ENCODE peak calls at places on chromosome 22, in five cellular contexts. One of them, this sample, is unnamed.

GRCh38 chr22:19940536-19941364 is 822 bp upstream of the COMT start:
- DNase-seq in stimulated activated CD4-positive, alpha-beta T cell treated with anti-CD3 and anti-CD28 coated beads, Interleukin-4, amount 100 ng/mL, for 48 hours: no peak
- DNase-seq in lung: no peak
- DNase-seq in A172: no peak
- DNase-seq in endothelial cell: no peak
- DNase-seq in this sample: peak

GRCh38 chr22:31089101-31090100 is 8.3 kb downstream of the SMTN start:
- DNase-seq in endothelial cell: peak
- DNase-seq in stimulated activated CD4-positive, alpha-beta T cell treated with anti-CD3 and anti-CD28 coated beads, Interleukin-4, amount 100 ng/mL, for 48 hours: no peak
- DNase-seq in lung: no peak
- DNase-seq in A172: no peak
- DNase-seq in this sample: peak

GRCh38 chr22:45475876-45476514 is 26.7 kb upstream of the FBLN1 start:
- DNase-seq in endothelial cell: no peak
- DNase-seq in A172: no peak
- DNase-seq in lung: no peak
- DNase-seq in stimulated activated CD4-positive, alpha-beta T cell treated with anti-CD3 and anti-CD28 coated beads, Interleukin-4, amount 100 ng/mL, for 48 hours: no peak
- DNase-seq in this sample: no peak

GRCh38 chr22:39454385-39454871 is 2.4 kb upstream of the MGAT3 start:
- DNase-seq in A172: peak
- DNase-seq in stimulated activated CD4-positive, alpha-beta T cell treated with anti-CD3 and anti-CD28 coated beads, Interleukin-4, amount 100 ng/mL, for 48 hours: no peak
- DNase-seq in endothelial cell: no peak
- DNase-seq in lung: no peak
- DNase-seq in this sample: no peak

GRCh38 chr22:40263191-40263590 is 83.1 kb upstream of the ADSL start:
- DNase-seq in lung: no peak
- DNase-seq in A172: peak
- DNase-seq in endothelial cell: peak
- DNase-seq in stimulated activated CD4-positive, alpha-beta T cell treated with anti-CD3 and anti-CD28 coated beads, Interleukin-4, amount 100 ng/mL, for 48 hours: no peak
- DNase-seq in this sample: no peak

GRCh38 chr22:45842141-45842831 is 134.7 kb downstream of the WNT7B start:
- DNase-seq in endothelial cell: no peak
- DNase-seq in lung: no peak
- DNase-seq in A172: no peak
- DNase-seq in stimulated activated CD4-positive, alpha-beta T cell treated with anti-CD3 and anti-CD28 coated beads, Interleukin-4, amount 100 ng/mL, for 48 hours: no peak
- DNase-seq in this sample: no peak

GRCh38 chr22:19239464-19239863 is 52.1 kb downstream of the CLTCL1 start:
- DNase-seq in lung: no peak
- DNase-seq in endothelial cell: no peak
- DNase-seq in A172: no peak
- DNase-seq in stimulated activated CD4-positive, alpha-beta T cell treated with anti-CD3 and anti-CD28 coated beads, Interleukin-4, amount 100 ng/mL, for 48 hours: no peak
- DNase-seq in this sample: no peak

GRCh38 chr22:37569009-37569920 is 9.0 kb downstream of the CDC42EP1 start:
- DNase-seq in lung: peak
- DNase-seq in endothelial cell: no peak
- DNase-seq in A172: no peak
- DNase-seq in stimulated activated CD4-positive, alpha-beta T cell treated with anti-CD3 and anti-CD28 coated beads, Interleukin-4, amount 100 ng/mL, for 48 hours: no peak
- DNase-seq in this sample: no peak

GRCh38 chr22:23496445-23496833 is 83.7 kb downstream of the IGLL1 start:
- DNase-seq in stimulated activated CD4-positive, alpha-beta T cell treated with anti-CD3 and anti-CD28 coated beads, Interleukin-4, amount 100 ng/mL, for 48 hours: no peak
- DNase-seq in endothelial cell: no peak
- DNase-seq in lung: no peak
- DNase-seq in A172: no peak
- DNase-seq in this sample: no peak

GRCh38 chr22:41822289-41823057 is 10.4 kb upstream of the SREBF2 start:
- DNase-seq in endothelial cell: no peak
- DNase-seq in lung: no peak
- DNase-seq in stimulated activated CD4-positive, alpha-beta T cell treated with anti-CD3 and anti-CD28 coated beads, Interleukin-4, amount 100 ng/mL, for 48 hours: no peak
- DNase-seq in A172: peak
- DNase-seq in this sample: peak

GRCh38 chr22:28299760-28300159 is 379.9 kb downstream of the TTC28 start:
- DNase-seq in lung: no peak
- DNase-seq in endothelial cell: no peak
- DNase-seq in stimulated activated CD4-positive, alpha-beta T cell treated with anti-CD3 and anti-CD28 coated beads, Interleukin-4, amount 100 ng/mL, for 48 hours: no peak
- DNase-seq in A172: no peak
- DNase-seq in this sample: peak

GRCh38 chr22:37581534-37581933 is 1.6 kb upstream of the LGALS2 start:
- DNase-seq in stimulated activated CD4-positive, alpha-beta T cell treated with anti-CD3 and anti-CD28 coated beads, Interleukin-4, amount 100 ng/mL, for 48 hours: no peak
- DNase-seq in A172: peak
- DNase-seq in lung: peak
- DNase-seq in endothelial cell: no peak
- DNase-seq in this sample: no peak

GRCh38 chr22:29341056-29341848 is 25.8 kb upstream of the RASL10A start:
- DNase-seq in stimulated activated CD4-positive, alpha-beta T cell treated with anti-CD3 and anti-CD28 coated beads, Interleukin-4, amount 100 ng/mL, for 48 hours: no peak
- DNase-seq in A172: no peak
- DNase-seq in endothelial cell: no peak
- DNase-seq in lung: no peak
- DNase-seq in this sample: no peak

GRCh38 chr22:42397332-42398246 is 34.6 kb downstream of the NFAM1 start:
- DNase-seq in stimulated activated CD4-positive, alpha-beta T cell treated with anti-CD3 and anti-CD28 coated beads, Interleukin-4, amount 100 ng/mL, for 48 hours: no peak
- DNase-seq in endothelial cell: no peak
- DNase-seq in lung: peak
- DNase-seq in A172: no peak
- DNase-seq in this sample: no peak

GRCh38 chr22:38863531-38864131 is 8.4 kb downstream of the CBX6 start:
- DNase-seq in stimulated activated CD4-positive, alpha-beta T cell treated with anti-CD3 and anti-CD28 coated beads, Interleukin-4, amount 100 ng/mL, for 48 hours: no peak
- DNase-seq in endothelial cell: no peak
- DNase-seq in A172: no peak
- DNase-seq in lung: no peak
- DNase-seq in this sample: no peak

GRCh38 chr22:44698531-44699421 is 3.2 kb upstream of the PRR5 start:
- DNase-seq in stimulated activated CD4-positive, alpha-beta T cell treated with anti-CD3 and anti-CD28 coated beads, Interleukin-4, amount 100 ng/mL, for 48 hours: no peak
- DNase-seq in lung: no peak
- DNase-seq in endothelial cell: no peak
- DNase-seq in A172: peak
- DNase-seq in this sample: peak

GRCh38 chr22:24025475-24025874 is 14.4 kb downstream of the CABIN1 start:
- DNase-seq in lung: no peak
- DNase-seq in A172: no peak
- DNase-seq in endothelial cell: no peak
- DNase-seq in stimulated activated CD4-positive, alpha-beta T cell treated with anti-CD3 and anti-CD28 coated beads, Interleukin-4, amount 100 ng/mL, for 48 hours: no peak
- DNase-seq in this sample: no peak

GRCh38 chr22:39388261-39389011 is 11.1 kb upstream of the TAB1 start:
- DNase-seq in endothelial cell: peak
- DNase-seq in A172: no peak
- DNase-seq in lung: peak
- DNase-seq in stimulated activated CD4-positive, alpha-beta T cell treated with anti-CD3 and anti-CD28 coated beads, Interleukin-4, amount 100 ng/mL, for 48 hours: peak
- DNase-seq in this sample: peak

GRCh38 chr22:27312567-27313507 is 488.7 kb downstream of the MN1 start:
- DNase-seq in endothelial cell: no peak
- DNase-seq in stimulated activated CD4-positive, alpha-beta T cell treated with anti-CD3 and anti-CD28 coated beads, Interleukin-4, amount 100 ng/mL, for 48 hours: no peak
- DNase-seq in lung: no peak
- DNase-seq in A172: no peak
- DNase-seq in this sample: no peak

GRCh38 chr22:29780781-29781676 is 13.9 kb downstream of the UQCR10 start:
- DNase-seq in endothelial cell: no peak
- DNase-seq in A172: peak
- DNase-seq in lung: no peak
- DNase-seq in stimulated activated CD4-positive, alpha-beta T cell treated with anti-CD3 and anti-CD28 coated beads, Interleukin-4, amount 100 ng/mL, for 48 hours: no peak
- DNase-seq in this sample: peak

GRCh38 chr22:43945632-43946390 is 9.4 kb upstream of the SAMM50 start:
- DNase-seq in A172: peak
- DNase-seq in stimulated activated CD4-positive, alpha-beta T cell treated with anti-CD3 and anti-CD28 coated beads, Interleukin-4, amount 100 ng/mL, for 48 hours: peak
- DNase-seq in endothelial cell: peak
- DNase-seq in lung: peak
- DNase-seq in this sample: peak

GRCh38 chr22:49099496-49100124 is 728.1 kb downstream of the BRD1 start:
- DNase-seq in stimulated activated CD4-positive, alpha-beta T cell treated with anti-CD3 and anti-CD28 coated beads, Interleukin-4, amount 100 ng/mL, for 48 hours: no peak
- DNase-seq in lung: no peak
- DNase-seq in endothelial cell: no peak
- DNase-seq in A172: peak
- DNase-seq in this sample: no peak

GRCh38 chr22:28175730-28176492 is 256.9 kb upstream of the PITPNB start:
- DNase-seq in stimulated activated CD4-positive, alpha-beta T cell treated with anti-CD3 and anti-CD28 coated beads, Interleukin-4, amount 100 ng/mL, for 48 hours: no peak
- DNase-seq in A172: no peak
- DNase-seq in endothelial cell: no peak
- DNase-seq in lung: no peak
- DNase-seq in this sample: no peak

GRCh38 chr22:19361501-19362103 is 69.9 kb downstream of the HIRA start:
- DNase-seq in endothelial cell: no peak
- DNase-seq in A172: no peak
- DNase-seq in stimulated activated CD4-positive, alpha-beta T cell treated with anti-CD3 and anti-CD28 coated beads, Interleukin-4, amount 100 ng/mL, for 48 hours: no peak
- DNase-seq in lung: no peak
- DNase-seq in this sample: no peak

GRCh38 chr22:35134637-35135036 is 68.7 kb downstream of the ISX start:
- DNase-seq in endothelial cell: no peak
- DNase-seq in lung: no peak
- DNase-seq in stimulated activated CD4-positive, alpha-beta T cell treated with anti-CD3 and anti-CD28 coated beads, Interleukin-4, amount 100 ng/mL, for 48 hours: no peak
- DNase-seq in A172: no peak
- DNase-seq in this sample: no peak

GRCh38 chr22:39238966-39239510 is 5.7 kb downstream of the PDGFB start:
- DNase-seq in A172: no peak
- DNase-seq in lung: no peak
- DNase-seq in stimulated activated CD4-positive, alpha-beta T cell treated with anti-CD3 and anti-CD28 coated beads, Interleukin-4, amount 100 ng/mL, for 48 hours: no peak
- DNase-seq in endothelial cell: no peak
- DNase-seq in this sample: no peak

GRCh38 chr22:22201185-22201924 is 43.2 kb upstream of the VPREB1 start:
- DNase-seq in stimulated activated CD4-positive, alpha-beta T cell treated with anti-CD3 and anti-CD28 coated beads, Interleukin-4, amount 100 ng/mL, for 48 hours: no peak
- DNase-seq in lung: no peak
- DNase-seq in A172: peak
- DNase-seq in endothelial cell: peak
- DNase-seq in this sample: peak

GRCh38 chr22:42111798-42112197 is 18.8 kb downstream of the CYP2D6 start:
- DNase-seq in A172: no peak
- DNase-seq in stimulated activated CD4-positive, alpha-beta T cell treated with anti-CD3 and anti-CD28 coated beads, Interleukin-4, amount 100 ng/mL, for 48 hours: no peak
- DNase-seq in lung: no peak
- DNase-seq in endothelial cell: no peak
- DNase-seq in this sample: no peak

GRCh38 chr22:37177221-37177620 is 10.8 kb downstream of the C1QTNF6 start:
- DNase-seq in A172: no peak
- DNase-seq in stimulated activated CD4-positive, alpha-beta T cell treated with anti-CD3 and anti-CD28 coated beads, Interleukin-4, amount 100 ng/mL, for 48 hours: no peak
- DNase-seq in endothelial cell: no peak
- DNase-seq in lung: no peak
- DNase-seq in this sample: no peak

GRCh38 chr22:28998681-28999080 is 63.0 kb downstream of the C22orf31 start:
- DNase-seq in lung: no peak
- DNase-seq in stimulated activated CD4-positive, alpha-beta T cell treated with anti-CD3 and anti-CD28 coated beads, Interleukin-4, amount 100 ng/mL, for 48 hours: no peak
- DNase-seq in A172: no peak
- DNase-seq in endothelial cell: no peak
- DNase-seq in this sample: no peak

GRCh38 chr22:31081963-31082605 is 966 bp downstream of the SMTN start:
- DNase-seq in lung: no peak
- DNase-seq in stimulated activated CD4-positive, alpha-beta T cell treated with anti-CD3 and anti-CD28 coated beads, Interleukin-4, amount 100 ng/mL, for 48 hours: no peak
- DNase-seq in A172: peak
- DNase-seq in endothelial cell: no peak
- DNase-seq in this sample: peak

GRCh38 chr22:50529416-50530279 is at the start of gene TYMP:
- DNase-seq in A172: no peak
- DNase-seq in endothelial cell: no peak
- DNase-seq in stimulated activated CD4-positive, alpha-beta T cell treated with anti-CD3 and anti-CD28 coated beads, Interleukin-4, amount 100 ng/mL, for 48 hours: peak
- DNase-seq in lung: peak
- DNase-seq in this sample: no peak

GRCh38 chr22:39627208-39627607 is 56.7 kb downstream of the CACNA1I start:
- DNase-seq in endothelial cell: no peak
- DNase-seq in lung: no peak
- DNase-seq in stimulated activated CD4-positive, alpha-beta T cell treated with anti-CD3 and anti-CD28 coated beads, Interleukin-4, amount 100 ng/mL, for 48 hours: no peak
- DNase-seq in A172: no peak
- DNase-seq in this sample: no peak

GRCh38 chr22:26743149-26743548 is 85.8 kb downstream of the MIAT start:
- DNase-seq in A172: no peak
- DNase-seq in stimulated activated CD4-positive, alpha-beta T cell treated with anti-CD3 and anti-CD28 coated beads, Interleukin-4, amount 100 ng/mL, for 48 hours: no peak
- DNase-seq in lung: no peak
- DNase-seq in endothelial cell: no peak
- DNase-seq in this sample: no peak

This sample was measured in myocyte.